ENCODE peak calls at places on chromosomes 12 and 14, in eight cellular contexts. One of them, this sample, is unnamed.

GRCh38 chr14:34064349-34064748 is 113.5 kb upstream of the EGLN3 start:
- DNase-seq in GM23338: no peak
- DNase-seq in K562: no peak
- DNase-seq in transverse colon: peak
- DNase-seq in prostate gland: peak
- DNase-seq in stomach: peak
- DNase-seq in HL-60: no peak
- DNase-seq in suprapubic skin: peak
- DNase-seq in this sample: no peak

GRCh38 chr12:60225216-60226000 is 629.6 kb downstream of the SLC16A7 start:
- DNase-seq in GM23338: no peak
- DNase-seq in K562: no peak
- DNase-seq in transverse colon: no peak
- DNase-seq in prostate gland: no peak
- DNase-seq in stomach: no peak
- DNase-seq in HL-60: no peak
- DNase-seq in suprapubic skin: no peak
- DNase-seq in this sample: no peak

GRCh38 chr12:1919284-1919683 is 832 bp upstream of the CACNA2D4 start:
- DNase-seq in GM23338: no peak
- DNase-seq in K562: no peak
- DNase-seq in transverse colon: no peak
- DNase-seq in prostate gland: no peak
- DNase-seq in stomach: no peak
- DNase-seq in HL-60: no peak
- DNase-seq in suprapubic skin: no peak
- DNase-seq in this sample: no peak

GRCh38 chr12:3389911-3390310 is 101.1 kb upstream of the PRMT8 start:
- DNase-seq in GM23338: no peak
- DNase-seq in K562: no peak
- DNase-seq in transverse colon: no peak
- DNase-seq in prostate gland: no peak
- DNase-seq in stomach: no peak
- DNase-seq in HL-60: no peak
- DNase-seq in suprapubic skin: no peak
- DNase-seq in this sample: no peak

GRCh38 chr14:21025374-21026151 is 702 bp upstream of the NDRG2 start:
- DNase-seq in GM23338: peak
- DNase-seq in K562: peak
- DNase-seq in transverse colon: peak
- DNase-seq in prostate gland: peak
- DNase-seq in stomach: peak
- DNase-seq in HL-60: no peak
- DNase-seq in suprapubic skin: peak
- DNase-seq in this sample: peak

GRCh38 chr12:1791104-1791927 is 29.0 kb upstream of the LRTM2 start:
- DNase-seq in GM23338: peak
- DNase-seq in K562: peak
- DNase-seq in transverse colon: peak
- DNase-seq in prostate gland: peak
- DNase-seq in stomach: peak
- DNase-seq in HL-60: peak
- DNase-seq in suprapubic skin: no peak
- DNase-seq in this sample: peak

GRCh38 chr12:12528361-12529092 is 34.1 kb downstream of the DUSP16 start:
- DNase-seq in GM23338: no peak
- DNase-seq in K562: no peak
- DNase-seq in transverse colon: no peak
- DNase-seq in prostate gland: no peak
- DNase-seq in stomach: no peak
- DNase-seq in HL-60: no peak
- DNase-seq in suprapubic skin: no peak
- DNase-seq in this sample: no peak

GRCh38 chr14:32925439-32925838 is 13.2 kb upstream of the NPAS3 start:
- DNase-seq in GM23338: no peak
- DNase-seq in K562: no peak
- DNase-seq in transverse colon: no peak
- DNase-seq in prostate gland: no peak
- DNase-seq in stomach: no peak
- DNase-seq in HL-60: no peak
- DNase-seq in suprapubic skin: no peak
- DNase-seq in this sample: no peak

GRCh38 chr12:4767181-4767580 is 47.0 kb downstream of the GALNT8 start:
- DNase-seq in GM23338: no peak
- DNase-seq in K562: no peak
- DNase-seq in transverse colon: no peak
- DNase-seq in prostate gland: no peak
- DNase-seq in stomach: no peak
- DNase-seq in HL-60: no peak
- DNase-seq in suprapubic skin: no peak
- DNase-seq in this sample: no peak

GRCh38 chr12:132187646-132188450 is 43.6 kb downstream of the NOC4L start:
- DNase-seq in GM23338: no peak
- DNase-seq in K562: no peak
- DNase-seq in transverse colon: no peak
- DNase-seq in prostate gland: no peak
- DNase-seq in stomach: no peak
- DNase-seq in HL-60: no peak
- DNase-seq in suprapubic skin: no peak
- DNase-seq in this sample: peak

GRCh38 chr12:132188451-132189298 is 44.4 kb downstream of the NOC4L start:
- DNase-seq in GM23338: peak
- DNase-seq in K562: no peak
- DNase-seq in transverse colon: no peak
- DNase-seq in prostate gland: no peak
- DNase-seq in stomach: no peak
- DNase-seq in HL-60: no peak
- DNase-seq in suprapubic skin: no peak
- DNase-seq in this sample: no peak

GRCh38 chr12:132190012-132190755 is 45.9 kb downstream of the NOC4L start:
- DNase-seq in GM23338: peak
- DNase-seq in K562: no peak
- DNase-seq in transverse colon: peak
- DNase-seq in prostate gland: no peak
- DNase-seq in stomach: no peak
- DNase-seq in HL-60: no peak
- DNase-seq in suprapubic skin: no peak
- DNase-seq in this sample: no peak

GRCh38 chr12:132190834-132191500 is 46.7 kb downstream of the NOC4L start:
- DNase-seq in GM23338: no peak
- DNase-seq in K562: no peak
- DNase-seq in transverse colon: no peak
- DNase-seq in prostate gland: no peak
- DNase-seq in stomach: no peak
- DNase-seq in HL-60: no peak
- DNase-seq in suprapubic skin: no peak
- DNase-seq in this sample: no peak

DNA sequence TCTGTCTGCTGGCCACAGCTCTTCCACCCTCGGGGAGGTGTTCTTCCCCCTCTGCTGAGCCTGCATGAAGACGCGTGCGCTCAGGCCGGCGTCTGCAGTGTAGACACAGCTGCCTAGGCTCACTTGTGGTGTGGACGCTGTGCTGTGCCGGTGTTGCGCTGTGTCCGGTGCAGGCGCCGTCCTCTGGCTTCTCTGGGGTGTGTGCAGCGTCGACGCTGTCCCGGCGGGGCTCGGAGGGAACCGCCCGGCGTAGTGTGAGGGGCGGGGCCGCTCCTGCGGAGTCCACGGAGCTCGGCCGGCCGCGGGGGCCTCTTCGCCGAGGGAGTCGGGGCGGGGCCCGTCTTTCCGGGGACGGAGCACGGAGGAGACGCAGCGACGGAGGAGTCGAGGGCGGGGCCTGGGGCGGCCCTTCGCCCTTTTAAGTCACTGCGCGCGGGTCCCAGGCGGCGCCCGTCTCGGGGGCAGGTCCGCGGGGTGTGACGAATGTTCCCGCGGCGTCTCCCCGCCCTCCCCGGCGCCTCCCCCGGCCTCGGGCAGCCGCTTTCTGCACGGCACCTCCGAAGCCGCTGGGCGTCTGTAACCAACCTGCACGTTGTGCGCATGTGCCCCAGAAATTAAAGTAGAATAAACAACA is 45.2 kb downstream of the NOC4L start:
- DNase-seq in GM23338: peak
- DNase-seq in K562: peak
- DNase-seq in transverse colon: peak
- DNase-seq in prostate gland: peak
- DNase-seq in stomach: peak
- DNase-seq in HL-60: peak
- DNase-seq in suprapubic skin: peak
- DNase-seq in this sample: peak
- TF ChIP-seq POLR2AphosphoS5 in GM23338: no peak
- TF ChIP-seq POLR2AphosphoS5 in K562: no peak
- TF ChIP-seq POLR2AphosphoS5 in transverse colon: peak
- TF ChIP-seq POLR2AphosphoS5 in prostate gland: peak
- TF ChIP-seq POLR2AphosphoS5 in stomach: peak
- TF ChIP-seq POLR2AphosphoS5 in HL-60: no peak
- TF ChIP-seq POLR2AphosphoS5 in suprapubic skin: no peak
- TF ChIP-seq POLR2AphosphoS5 in this sample: no peak

DNA sequence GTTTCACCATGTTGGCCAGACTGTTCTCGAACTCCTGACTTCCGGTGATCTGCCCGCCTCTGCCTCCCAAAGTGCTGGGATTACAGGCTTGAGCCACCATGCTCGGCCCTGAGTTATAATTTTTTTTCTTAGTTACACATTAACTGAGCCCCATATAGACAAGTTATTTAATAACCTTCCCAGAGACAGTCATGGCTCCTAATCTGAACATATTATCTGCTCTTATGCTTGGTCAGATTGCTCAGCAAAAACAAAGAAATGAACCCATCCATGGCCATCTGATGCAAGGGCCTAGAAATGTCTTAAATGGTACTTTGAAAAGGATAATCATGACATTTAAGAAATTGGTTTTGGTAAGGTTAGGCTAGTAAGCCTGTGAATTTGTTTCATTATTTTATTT is 13.0 kb downstream of the SAMD15 start:
- DNase-seq in GM23338: no peak
- DNase-seq in K562: no peak
- DNase-seq in transverse colon: no peak
- DNase-seq in prostate gland: no peak
- DNase-seq in stomach: no peak
- DNase-seq in HL-60: no peak
- DNase-seq in suprapubic skin: no peak
- DNase-seq in this sample: no peak
- H3K4me3 ChIP-seq in GM23338: no peak
- H3K4me3 ChIP-seq in K562: no peak
- H3K4me3 ChIP-seq in transverse colon: no peak
- H3K4me3 ChIP-seq in prostate gland: no peak
- H3K4me3 ChIP-seq in stomach: no peak
- H3K4me3 ChIP-seq in HL-60: no peak
- H3K4me3 ChIP-seq in suprapubic skin: no peak
- H3K4me3 ChIP-seq in this sample: no peak

DNA sequence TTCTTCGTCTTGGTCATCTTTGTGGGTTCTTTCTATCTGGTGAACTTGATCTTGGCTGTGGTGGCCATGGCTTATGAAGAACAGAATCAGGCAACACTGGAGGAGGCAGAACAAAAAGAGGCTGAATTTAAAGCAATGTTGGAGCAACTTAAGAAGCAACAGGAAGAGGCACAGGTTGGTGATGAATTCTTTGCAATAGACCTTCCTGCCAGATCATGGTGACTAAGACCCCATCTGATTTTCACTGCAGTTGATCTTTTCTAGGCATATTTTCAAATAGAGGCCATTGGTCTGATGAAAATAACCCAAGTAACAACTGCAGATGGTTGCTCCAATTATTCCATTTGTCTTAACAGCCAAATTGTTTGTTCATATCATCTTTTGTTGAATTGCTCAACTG is 114.4 kb downstream of the SCN8A start:
- DNase-seq in GM23338: no peak
- DNase-seq in K562: no peak
- DNase-seq in transverse colon: no peak
- DNase-seq in prostate gland: no peak
- DNase-seq in stomach: no peak
- DNase-seq in HL-60: no peak
- DNase-seq in suprapubic skin: no peak
- DNase-seq in this sample: no peak
- TF ChIP-seq POLR2AphosphoS5 in GM23338: no peak
- TF ChIP-seq POLR2AphosphoS5 in K562: no peak
- TF ChIP-seq POLR2AphosphoS5 in transverse colon: no peak
- TF ChIP-seq POLR2AphosphoS5 in prostate gland: no peak
- TF ChIP-seq POLR2AphosphoS5 in stomach: no peak
- TF ChIP-seq POLR2AphosphoS5 in HL-60: no peak
- TF ChIP-seq POLR2AphosphoS5 in suprapubic skin: no peak
- TF ChIP-seq POLR2AphosphoS5 in this sample: no peak

GRCh38 chr12:76784600-76785051 is 20.7 kb downstream of the ZDHHC17 start:
- DNase-seq in GM23338: no peak
- DNase-seq in K562: no peak
- DNase-seq in transverse colon: no peak
- DNase-seq in prostate gland: peak
- DNase-seq in stomach: no peak
- DNase-seq in HL-60: no peak
- DNase-seq in suprapubic skin: no peak
- DNase-seq in this sample: no peak
- H3K4me3 ChIP-seq in GM23338: no peak
- H3K4me3 ChIP-seq in K562: no peak
- H3K4me3 ChIP-seq in transverse colon: no peak
- H3K4me3 ChIP-seq in prostate gland: no peak
- H3K4me3 ChIP-seq in stomach: no peak
- H3K4me3 ChIP-seq in HL-60: no peak
- H3K4me3 ChIP-seq in suprapubic skin: no peak
- H3K4me3 ChIP-seq in this sample: no peak

DNA sequence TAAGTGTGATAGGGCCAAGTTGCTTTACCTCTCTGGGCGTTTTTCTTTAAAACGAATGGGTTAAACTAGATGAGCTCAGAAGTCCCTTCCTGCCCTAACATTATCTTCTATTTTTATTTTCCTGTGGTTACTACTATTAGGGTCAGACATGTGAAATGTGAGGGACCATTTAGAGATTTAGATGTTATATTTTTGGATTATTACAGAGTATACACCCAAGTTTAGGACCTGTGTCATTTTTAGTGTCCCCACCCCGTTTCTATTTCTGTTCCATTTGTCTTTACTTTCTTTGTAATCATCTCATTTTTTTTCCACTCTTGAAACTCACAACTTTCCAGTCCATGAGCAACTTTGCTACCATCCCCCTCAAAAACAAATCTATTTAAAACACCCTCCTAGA is 56.3 kb downstream of the SLC4A8 start:
- DNase-seq in GM23338: no peak
- DNase-seq in K562: no peak
- DNase-seq in transverse colon: no peak
- DNase-seq in prostate gland: no peak
- DNase-seq in stomach: no peak
- DNase-seq in HL-60: no peak
- DNase-seq in suprapubic skin: no peak
- DNase-seq in this sample: no peak
- TF ChIP-seq POLR2AphosphoS5 in GM23338: no peak
- TF ChIP-seq POLR2AphosphoS5 in K562: no peak
- TF ChIP-seq POLR2AphosphoS5 in transverse colon: no peak
- TF ChIP-seq POLR2AphosphoS5 in prostate gland: no peak
- TF ChIP-seq POLR2AphosphoS5 in stomach: no peak
- TF ChIP-seq POLR2AphosphoS5 in HL-60: no peak
- TF ChIP-seq POLR2AphosphoS5 in suprapubic skin: no peak
- TF ChIP-seq POLR2AphosphoS5 in this sample: no peak

DNA sequence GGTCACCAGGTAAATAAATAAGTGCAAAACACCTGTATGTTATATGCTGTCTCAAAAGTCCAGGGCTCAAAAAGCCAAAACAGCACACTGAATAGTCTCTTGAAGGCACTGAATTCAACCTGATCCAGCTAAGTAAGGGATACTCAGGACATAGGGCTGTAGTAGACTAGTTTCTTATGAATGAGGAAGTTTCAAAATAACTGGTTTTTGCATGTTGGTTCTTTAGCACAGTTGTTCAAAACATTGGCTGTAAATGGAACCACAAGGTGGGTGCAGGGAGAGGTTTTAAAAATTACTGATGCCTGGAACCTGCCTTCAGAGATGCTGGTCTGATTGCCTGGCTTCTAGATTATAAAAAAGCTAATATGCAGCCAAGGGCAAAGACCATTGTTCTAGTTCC is 34.1 kb downstream of the NDUFA12 start:
- DNase-seq in GM23338: no peak
- DNase-seq in K562: no peak
- DNase-seq in transverse colon: no peak
- DNase-seq in prostate gland: no peak
- DNase-seq in stomach: no peak
- DNase-seq in HL-60: peak
- DNase-seq in suprapubic skin: no peak
- DNase-seq in this sample: no peak
- H3K4me3 ChIP-seq in GM23338: no peak
- H3K4me3 ChIP-seq in K562: no peak
- H3K4me3 ChIP-seq in transverse colon: no peak
- H3K4me3 ChIP-seq in prostate gland: no peak
- H3K4me3 ChIP-seq in stomach: no peak
- H3K4me3 ChIP-seq in HL-60: no peak
- H3K4me3 ChIP-seq in suprapubic skin: no peak
- H3K4me3 ChIP-seq in this sample: no peak